ENCODE peak calls at places on chromosomes 4 and X, in eight cellular contexts. One of them, this sample, is unnamed.

GRCh38 chr4:7971881-7972500 is 32.3 kb upstream of the AFAP1 start:
- DNase-seq in tibial nerve: no peak
- DNase-seq in PC-9: peak
- DNase-seq in bronchial epithelial cell: peak
- DNase-seq in K562: no peak
- DNase-seq in heart right ventricle: no peak
- DNase-seq in AG10803: no peak
- DNase-seq in ovary: no peak
- DNase-seq in this sample: peak

GRCh38 chr4:20284990-20285389 is 33.3 kb downstream of the SLIT2 start:
- DNase-seq in K562: no peak
- DNase-seq in tibial nerve: no peak
- DNase-seq in ovary: no peak
- DNase-seq in bronchial epithelial cell: peak
- DNase-seq in PC-9: no peak
- DNase-seq in AG10803: peak
- DNase-seq in heart right ventricle: no peak
- DNase-seq in this sample: no peak

GRCh38 chrX:37863728-37864127 is 16.4 kb upstream of the DYNLT3 start:
- DNase-seq in ovary: no peak
- DNase-seq in PC-9: no peak
- DNase-seq in AG10803: no peak
- DNase-seq in heart right ventricle: no peak
- DNase-seq in bronchial epithelial cell: no peak
- DNase-seq in K562: no peak
- DNase-seq in tibial nerve: no peak
- DNase-seq in this sample: no peak

GRCh38 chrX:1537031-1537715 is at the start of gene P2RY8:
- DNase-seq in K562: no peak
- DNase-seq in tibial nerve: peak
- DNase-seq in AG10803: peak
- DNase-seq in heart right ventricle: peak
- DNase-seq in PC-9: peak
- DNase-seq in bronchial epithelial cell: peak
- DNase-seq in ovary: peak
- DNase-seq in this sample: peak

GRCh38 chrX:44748014-44748413 is 95.8 kb upstream of the DUSP21 start:
- DNase-seq in tibial nerve: no peak
- DNase-seq in AG10803: peak
- DNase-seq in K562: no peak
- DNase-seq in ovary: no peak
- DNase-seq in PC-9: no peak
- DNase-seq in heart right ventricle: no peak
- DNase-seq in bronchial epithelial cell: peak
- DNase-seq in this sample: no peak

GRCh38 chr4:174592256-174592984 is 70.1 kb upstream of the HPGD start:
- DNase-seq in heart right ventricle: no peak
- DNase-seq in K562: no peak
- DNase-seq in PC-9: no peak
- DNase-seq in ovary: no peak
- DNase-seq in bronchial epithelial cell: peak
- DNase-seq in tibial nerve: no peak
- DNase-seq in AG10803: no peak
- DNase-seq in this sample: no peak

GRCh38 chr4:168569066-168569908 is 72.4 kb downstream of the PALLD start:
- DNase-seq in K562: peak
- DNase-seq in PC-9: peak
- DNase-seq in heart right ventricle: peak
- DNase-seq in AG10803: peak
- DNase-seq in ovary: no peak
- DNase-seq in tibial nerve: no peak
- DNase-seq in bronchial epithelial cell: peak
- DNase-seq in this sample: no peak

GRCh38 chr4:150280081-150280950 is 202.1 kb downstream of the DCLK2 start:
- DNase-seq in PC-9: peak
- DNase-seq in K562: no peak
- DNase-seq in bronchial epithelial cell: peak
- DNase-seq in heart right ventricle: no peak
- DNase-seq in tibial nerve: no peak
- DNase-seq in AG10803: peak
- DNase-seq in ovary: no peak
- DNase-seq in this sample: no peak

GRCh38 chrX:9207142-9207541 is 173.2 kb upstream of the FAM9B start:
- DNase-seq in tibial nerve: no peak
- DNase-seq in AG10803: no peak
- DNase-seq in ovary: peak
- DNase-seq in bronchial epithelial cell: no peak
- DNase-seq in K562: no peak
- DNase-seq in PC-9: no peak
- DNase-seq in heart right ventricle: peak
- DNase-seq in this sample: no peak

GRCh38 chrX:31449975-31450374 is 378.1 kb upstream of the FTHL17 start:
- DNase-seq in tibial nerve: no peak
- DNase-seq in bronchial epithelial cell: peak
- DNase-seq in AG10803: peak
- DNase-seq in heart right ventricle: no peak
- DNase-seq in ovary: no peak
- DNase-seq in PC-9: no peak
- DNase-seq in K562: no peak
- DNase-seq in this sample: no peak

GRCh38 chr4:16663722-16664121 is 234.7 kb downstream of the LDB2 start:
- DNase-seq in bronchial epithelial cell: no peak
- DNase-seq in heart right ventricle: no peak
- DNase-seq in PC-9: no peak
- DNase-seq in K562: no peak
- DNase-seq in tibial nerve: no peak
- DNase-seq in ovary: no peak
- DNase-seq in AG10803: peak
- DNase-seq in this sample: no peak

GRCh38 chr4:46946914-46947313 is 37.9 kb upstream of the COX7B2 start:
- DNase-seq in PC-9: no peak
- DNase-seq in AG10803: no peak
- DNase-seq in bronchial epithelial cell: peak
- DNase-seq in tibial nerve: no peak
- DNase-seq in ovary: no peak
- DNase-seq in K562: no peak
- DNase-seq in heart right ventricle: no peak
- DNase-seq in this sample: no peak

GRCh38 chrX:82335772-82336171 is 1133.9 kb downstream of the SH3BGRL start:
- DNase-seq in AG10803: no peak
- DNase-seq in PC-9: no peak
- DNase-seq in bronchial epithelial cell: peak
- DNase-seq in K562: no peak
- DNase-seq in ovary: no peak
- DNase-seq in tibial nerve: no peak
- DNase-seq in heart right ventricle: no peak
- DNase-seq in this sample: no peak

GRCh38 chr4:6191448-6192130 is 8.8 kb downstream of the JAKMIP1 start:
- DNase-seq in ovary: no peak
- DNase-seq in heart right ventricle: no peak
- DNase-seq in bronchial epithelial cell: no peak
- DNase-seq in AG10803: no peak
- DNase-seq in PC-9: no peak
- DNase-seq in K562: no peak
- DNase-seq in tibial nerve: no peak
- DNase-seq in this sample: no peak

GRCh38 chrX:138858438-138858837 is 146.9 kb upstream of the FGF13 start:
- DNase-seq in AG10803: peak
- DNase-seq in PC-9: peak
- DNase-seq in ovary: no peak
- DNase-seq in tibial nerve: no peak
- DNase-seq in heart right ventricle: no peak
- DNase-seq in K562: peak
- DNase-seq in bronchial epithelial cell: peak
- DNase-seq in this sample: no peak

GRCh38 chrX:23908219-23909003 is 605 bp downstream of the CXorf58 start:
- DNase-seq in K562: no peak
- DNase-seq in tibial nerve: no peak
- DNase-seq in bronchial epithelial cell: no peak
- DNase-seq in heart right ventricle: no peak
- DNase-seq in ovary: no peak
- DNase-seq in PC-9: no peak
- DNase-seq in AG10803: no peak
- DNase-seq in this sample: no peak

GRCh38 chr4:166318810-166319525 is 445.9 kb downstream of the TLL1 start:
- DNase-seq in heart right ventricle: no peak
- DNase-seq in K562: no peak
- DNase-seq in ovary: no peak
- DNase-seq in AG10803: peak
- DNase-seq in PC-9: no peak
- DNase-seq in bronchial epithelial cell: peak
- DNase-seq in tibial nerve: no peak
- DNase-seq in this sample: no peak

GRCh38 chrX:114532093-114532805 is 51.6 kb upstream of the HTR2C start:
- DNase-seq in ovary: no peak
- DNase-seq in heart right ventricle: no peak
- DNase-seq in K562: no peak
- DNase-seq in AG10803: no peak
- DNase-seq in PC-9: no peak
- DNase-seq in bronchial epithelial cell: no peak
- DNase-seq in tibial nerve: no peak
- DNase-seq in this sample: no peak

GRCh38 chr4:37988670-37989069 is 28.5 kb downstream of the PTTG2 start:
- DNase-seq in K562: no peak
- DNase-seq in tibial nerve: no peak
- DNase-seq in AG10803: no peak
- DNase-seq in ovary: no peak
- DNase-seq in bronchial epithelial cell: no peak
- DNase-seq in PC-9: peak
- DNase-seq in heart right ventricle: no peak
- DNase-seq in this sample: no peak

GRCh38 chr4:73764513-73764912 is 24.1 kb downstream of the CXCL8 start:
- DNase-seq in K562: no peak
- DNase-seq in AG10803: no peak
- DNase-seq in tibial nerve: no peak
- DNase-seq in PC-9: no peak
- DNase-seq in bronchial epithelial cell: peak
- DNase-seq in ovary: no peak
- DNase-seq in heart right ventricle: no peak
- DNase-seq in this sample: no peak

GRCh38 chr4:174198396-174199179 is 84.9 kb downstream of the FBXO8 start:
- DNase-seq in K562: no peak
- DNase-seq in bronchial epithelial cell: peak
- DNase-seq in AG10803: peak
- DNase-seq in PC-9: no peak
- DNase-seq in tibial nerve: no peak
- DNase-seq in heart right ventricle: no peak
- DNase-seq in ovary: no peak
- DNase-seq in this sample: no peak

GRCh38 chr4:137545461-137545861 is 13.2 kb upstream of the PCDH18 start:
- DNase-seq in PC-9: no peak
- DNase-seq in K562: no peak
- DNase-seq in AG10803: peak
- DNase-seq in heart right ventricle: no peak
- DNase-seq in tibial nerve: no peak
- DNase-seq in bronchial epithelial cell: no peak
- DNase-seq in ovary: no peak
- DNase-seq in this sample: no peak
- TF ChIP-seq CTCF in PC-9: no peak
- TF ChIP-seq CTCF in K562: no peak
- TF ChIP-seq CTCF in AG10803: peak
- TF ChIP-seq CTCF in heart right ventricle: no peak
- TF ChIP-seq CTCF in tibial nerve: no peak
- TF ChIP-seq CTCF in bronchial epithelial cell: no peak
- TF ChIP-seq CTCF in ovary: no peak
- TF ChIP-seq CTCF in this sample: no peak

GRCh38 chrX:103382893-103383292 is 6.6 kb downstream of the BEX3 start:
- DNase-seq in heart right ventricle: no peak
- DNase-seq in PC-9: no peak
- DNase-seq in tibial nerve: no peak
- DNase-seq in bronchial epithelial cell: no peak
- DNase-seq in ovary: no peak
- DNase-seq in K562: no peak
- DNase-seq in AG10803: no peak
- DNase-seq in this sample: no peak
- H3K4me3 ChIP-seq in heart right ventricle: no peak
- H3K4me3 ChIP-seq in PC-9: no peak
- H3K4me3 ChIP-seq in tibial nerve: no peak
- H3K4me3 ChIP-seq in bronchial epithelial cell: no peak
- H3K4me3 ChIP-seq in ovary: no peak
- H3K4me3 ChIP-seq in K562: no peak
- H3K4me3 ChIP-seq in AG10803: no peak
- H3K4me3 ChIP-seq in this sample: no peak

DNA sequence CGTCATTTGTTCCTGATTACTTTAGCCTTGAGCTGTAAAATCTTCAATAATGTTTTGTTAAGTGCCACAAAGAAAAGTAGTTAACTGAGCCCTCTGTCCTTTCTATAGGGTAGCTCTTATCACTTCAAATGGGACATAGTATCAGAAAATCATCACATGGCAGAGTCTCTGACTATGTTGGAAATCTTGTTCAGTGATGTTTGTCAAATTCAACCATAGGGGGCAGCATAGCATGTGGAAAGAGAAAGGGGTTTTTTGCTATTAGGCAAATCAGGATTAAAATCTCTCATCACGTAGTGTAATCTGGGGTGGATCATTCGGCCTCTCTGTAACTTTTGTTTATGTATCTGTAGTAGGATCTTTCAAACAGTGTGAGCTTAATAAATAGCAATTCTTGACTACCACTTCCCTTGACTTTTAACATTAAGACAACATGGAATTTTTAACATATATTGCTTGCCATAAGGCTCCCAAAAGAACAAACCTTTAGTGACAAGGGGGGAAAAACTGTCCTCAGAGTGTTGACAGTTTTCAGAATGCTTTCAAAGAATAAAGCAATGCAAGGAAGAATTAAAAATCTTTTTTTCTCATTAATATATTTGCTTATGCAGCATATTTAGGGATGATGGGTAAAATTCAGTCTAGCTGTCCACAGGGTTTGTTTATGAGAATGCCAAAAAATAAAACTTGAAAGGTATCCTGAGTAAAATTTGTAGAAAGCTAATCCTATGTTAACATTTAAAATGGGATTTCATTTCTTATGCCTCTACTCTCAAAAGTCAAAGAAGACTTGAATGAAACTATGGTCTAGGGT is 127.2 kb downstream of the FBXW7 start:
- DNase-seq in K562: peak
- DNase-seq in heart right ventricle: no peak
- DNase-seq in AG10803: peak
- DNase-seq in bronchial epithelial cell: peak
- DNase-seq in tibial nerve: no peak
- DNase-seq in PC-9: peak
- DNase-seq in ovary: no peak
- DNase-seq in this sample: no peak
- TF ChIP-seq CTCF in K562: peak
- TF ChIP-seq CTCF in heart right ventricle: peak
- TF ChIP-seq CTCF in AG10803: peak
- TF ChIP-seq CTCF in bronchial epithelial cell: peak
- TF ChIP-seq CTCF in tibial nerve: peak
- TF ChIP-seq CTCF in PC-9: peak
- TF ChIP-seq CTCF in ovary: no peak
- TF ChIP-seq CTCF in this sample: peak

DNA sequence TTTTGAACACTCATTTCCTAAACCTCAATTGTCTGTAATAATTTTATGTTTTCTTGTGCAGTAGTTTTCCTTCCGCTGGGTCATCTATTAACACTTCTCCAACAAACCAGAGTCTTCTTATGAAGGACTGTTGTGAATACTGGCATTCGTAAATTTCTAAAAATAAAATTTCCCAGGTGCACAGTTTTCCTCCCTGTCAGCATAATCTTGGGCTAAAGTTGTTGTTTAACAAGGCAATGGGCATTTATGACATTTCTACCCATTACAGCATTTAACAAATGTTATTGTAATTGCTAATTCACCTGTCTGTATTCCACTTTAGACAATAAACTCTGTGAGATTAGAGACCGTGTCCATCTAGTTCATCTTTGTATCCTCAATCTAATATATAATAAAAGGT is 1.2 kb downstream of the SCFD2 start:
- DNase-seq in K562: no peak
- DNase-seq in heart right ventricle: no peak
- DNase-seq in ovary: no peak
- DNase-seq in AG10803: no peak
- DNase-seq in bronchial epithelial cell: no peak
- DNase-seq in PC-9: no peak
- DNase-seq in tibial nerve: no peak
- DNase-seq in this sample: no peak
- H3K4me3 ChIP-seq in K562: peak
- H3K4me3 ChIP-seq in heart right ventricle: peak
- H3K4me3 ChIP-seq in ovary: peak
- H3K4me3 ChIP-seq in AG10803: peak
- H3K4me3 ChIP-seq in bronchial epithelial cell: peak
- H3K4me3 ChIP-seq in PC-9: peak
- H3K4me3 ChIP-seq in tibial nerve: peak
- H3K4me3 ChIP-seq in this sample: peak